ENCODE peak calls at places on chromosomes 4 and X, in five cellular contexts. I is AG04450, B is pancreas, Y is foreskin keratinocyte, Z is left ventricle myocardium inferior. R is an unnamed sample.

GRCh38 chr4:123037809-123038208 is 115.4 kb upstream of the NUDT6 start:
- DNase-seq in B (no peak), I (no peak), Z (no peak), Y (no peak), R (no peak)

GRCh38 chr4:149521611-149522010 is 294.0 kb downstream of the IQCM start:
- DNase-seq in Z (no peak), B (no peak), Y (no peak), I (no peak), R (no peak)

GRCh38 chrX:2691543-2692220 is 587 bp downstream of the CD99 start:
- DNase-seq in Z (peak; percentile 77), Y (no peak), B (no peak), I (no peak), R (peak; percentile 82)

GRCh38 chr4:105666693-105667092 is 41.8 kb downstream of the INTS12 start:
- DNase-seq in B (no peak), Y (no peak), Z (no peak), I (no peak), R (no peak)

GRCh38 chrX:11100281-11101035 is 10.7 kb upstream of the HCCS start:
- DNase-seq in Y (no peak), I (peak; percentile 52), B (no peak), Z (no peak), R (no peak)

GRCh38 chrX:2903366-2903765 is 25.8 kb downstream of the ARSD start:
- DNase-seq in I (no peak), Y (no peak), B (no peak), Z (no peak), R (no peak)

GRCh38 chr4:38764292-38764691 is 18.5 kb downstream of the TLR10 start:
- DNase-seq in Y (no peak), Z (no peak), I (no peak), B (no peak), R (no peak)

GRCh38 chrX:2828404-2829065 is at the start of gene GYG2:
- DNase-seq in B (peak; percentile 24), Y (no peak), Z (no peak), I (no peak), R (no peak)

GRCh38 chrX:2719774-2720447 is 28.8 kb downstream of the CD99 start:
- DNase-seq in B (no peak), Z (no peak), I (no peak), Y (no peak), R (no peak)

GRCh38 chr4:146183209-146183608 is 7.7 kb downstream of the LSM6 start:
- DNase-seq in Z (no peak), B (no peak), Y (no peak), I (no peak), R (no peak)

GRCh38 chrX:72128881-72129280 is 2.8 kb downstream of the RTL5 start:
- DNase-seq in B (no peak), Y (no peak), Z (no peak), I (no peak), R (no peak)

GRCh38 chrX:83516597-83516996 is 8.5 kb downstream of the POU3F4 start:
- DNase-seq in B (no peak), Z (no peak), I (no peak), Y (no peak), R (no peak)

GRCh38 chr4:78629991-78630541 is 78.5 kb downstream of the ANXA3 start:
- DNase-seq in Y (no peak), B (peak; percentile 26), Z (no peak), I (no peak), R (no peak)

GRCh38 chrX:150897371-150898319 is 823 bp downstream of the CD99L2 start:
- DNase-seq in I (no peak), Z (no peak), B (peak; percentile 24), Y (no peak), R (peak; percentile 63)

GRCh38 chr4:90515191-90515590 is 388.0 kb downstream of the CCSER1 start:
- DNase-seq in I (no peak), Y (peak; percentile 5), Z (no peak), B (no peak), R (no peak)

GRCh38 chr4:158809611-158810486 is 41.0 kb downstream of the FNIP2 start:
- DNase-seq in Y (peak; percentile 66), I (no peak), B (no peak), Z (no peak), R (no peak)

GRCh38 chrX:15909605-15910004 is 55.0 kb upstream of the AP1S2 start:
- DNase-seq in I (no peak), Y (no peak), Z (no peak), B (no peak), R (no peak)

GRCh38 chr4:180059216-180059881 is 2183.9 kb upstream of the TENM3 start:
- DNase-seq in I (no peak), B (no peak), Y (no peak), Z (no peak), R (peak; percentile 56)

GRCh38 chr4:101279377-101279871 is 67.9 kb downstream of the PPP3CA start:
- DNase-seq in Z (peak; percentile 36), I (peak; percentile 86), B (no peak), Y (no peak), R (no peak)

GRCh38 chrX:2965965-2966364 is 36.8 kb upstream of the ARSD start:
- DNase-seq in Y (no peak), B (no peak), I (no peak), Z (no peak), R (no peak)

GRCh38 chrX:115562492-115562872 is 1.5 kb downstream of the PLS3 start:
- DNase-seq in Y (no peak), B (no peak), I (no peak), Z (no peak), R (no peak)

DNA sequence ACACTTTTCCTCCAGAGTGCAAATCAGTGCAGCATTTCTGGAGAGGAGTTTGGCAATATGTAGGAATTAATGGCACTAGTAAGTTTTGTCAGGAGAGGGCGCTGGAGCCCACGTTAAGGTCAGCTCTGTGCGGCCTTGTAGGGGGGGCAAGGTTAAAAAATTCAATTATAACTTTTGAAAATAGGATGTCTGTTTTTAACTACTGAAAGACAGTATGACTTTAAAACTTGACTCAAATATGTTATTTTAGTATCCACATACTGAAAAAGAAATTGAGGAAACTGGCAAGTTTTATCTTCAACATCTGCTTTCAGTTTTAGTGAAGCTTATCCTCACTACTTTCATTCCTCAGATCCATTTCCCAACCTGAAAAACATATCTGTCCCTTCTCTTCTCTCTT is 30.9 kb upstream of the HSD17B13 start:
- DNase-seq in B (peak; percentile 39), Y (no peak), Z (no peak), I (peak; percentile 10), R (no peak)
- TF ChIP-seq CTCF in B (peak; percentile 34), Y (peak; percentile 74), Z (peak; percentile 66), I (peak; percentile 73), R (peak; percentile 53)

DNA sequence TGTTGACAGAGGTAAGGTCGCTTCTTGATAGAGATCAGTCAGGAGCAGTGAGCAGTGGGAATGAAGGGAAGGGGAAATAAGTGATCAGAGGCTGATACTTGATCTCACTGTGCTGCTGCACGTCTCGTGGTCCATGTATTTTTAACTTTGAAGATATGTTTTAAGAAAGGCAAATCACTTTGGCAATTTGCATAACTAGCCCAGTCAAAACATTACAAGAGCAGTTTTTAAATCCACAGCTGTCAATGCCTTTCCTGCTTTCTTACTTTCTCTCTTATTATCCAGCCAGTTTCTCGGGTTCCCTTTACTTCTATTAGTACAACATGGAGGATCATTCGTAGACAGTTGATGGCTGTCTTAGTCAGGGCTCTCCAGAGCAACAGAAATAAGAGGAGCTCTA is 472.8 kb downstream of the TMA16 start:
- DNase-seq in I (no peak), Y (no peak), B (no peak), Z (no peak), R (no peak)
- H3K27ac ChIP-seq in I (no peak overlapping the region), Y (no peak overlapping the region), B (no peak overlapping the region), Z (no peak overlapping the region), R (no peak overlapping the region)

DNA sequence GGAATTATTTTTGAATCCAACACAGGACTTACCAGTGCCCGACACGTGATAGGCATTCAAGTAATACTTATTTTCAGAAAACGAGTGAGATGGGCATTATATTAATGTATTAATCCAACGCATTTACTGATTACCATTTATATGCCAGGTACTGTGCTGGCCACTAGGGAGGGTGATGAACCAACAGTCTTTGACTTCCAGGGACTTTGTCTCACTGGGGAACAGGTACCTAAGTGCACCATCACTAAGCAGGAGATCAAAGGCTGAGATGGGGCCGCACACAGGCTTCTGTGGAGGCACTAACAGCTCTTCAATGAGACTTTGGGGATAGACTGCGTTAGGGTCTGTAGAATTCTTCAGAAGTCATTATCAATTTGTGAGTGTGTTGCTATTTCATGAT is 5.7 kb upstream of the TADA2B start:
- DNase-seq in Y (no peak), Z (no peak), I (no peak), B (no peak), R (no peak)
- TF ChIP-seq CTCF in Y (peak; percentile 38), Z (no peak), I (no peak), B (no peak), R (no peak)

GRCh38 chr4:15935504-15936392 is 2.8 kb downstream of the FGFBP1 start:
- DNase-seq in Z (no peak), I (no peak), Y (no peak), B (no peak), R (no peak)

GRCh38 chr4:15931451-15932210 is 6.9 kb downstream of the FGFBP1 start:
- DNase-seq in Z (no peak), I (no peak), Y (no peak), B (no peak), R (no peak)

GRCh38 chr4:15938182-15938581 is 358 bp downstream of the FGFBP1 start:
- DNase-seq in I (no peak), B (peak; percentile 52), Z (no peak), Y (peak; percentile 86), R (peak; percentile 82)

GRCh38 chr4:15936495-15936894 is 2.0 kb downstream of the FGFBP1 start:
- DNase-seq in Y (peak; percentile 63), B (no peak), Z (no peak), I (no peak), R (no peak)

GRCh38 chr4:15934259-15934658 is 4.3 kb downstream of the FGFBP1 start:
- DNase-seq in Y (peak; percentile 84), B (no peak), Z (no peak), I (no peak), R (no peak)
- H3K27ac ChIP-seq in Y (peak overlapping the region; percentile 89), B (no peak overlapping the region), Z (no peak overlapping the region), I (no peak overlapping the region), R (no peak overlapping the region)

GRCh38 chr4:18369561-18369960 is 348.0 kb upstream of the LCORL start:
- DNase-seq in I (no peak), B (no peak), Y (no peak), Z (no peak), R (no peak)

GRCh38 chr4:18366136-18366535 is 344.6 kb upstream of the LCORL start:
- DNase-seq in B (no peak), I (no peak), Z (no peak), Y (no peak), R (no peak)

GRCh38 chr4:18366762-18367358 is 345.3 kb upstream of the LCORL start:
- DNase-seq in I (no peak), Y (peak; percentile 17), Z (no peak), B (no peak), R (no peak)
- TF ChIP-seq CTCF in I (peak; percentile 42), Y (peak; percentile 71), Z (peak; percentile 53), B (peak; percentile 19), R (peak; percentile 43)

DNA sequence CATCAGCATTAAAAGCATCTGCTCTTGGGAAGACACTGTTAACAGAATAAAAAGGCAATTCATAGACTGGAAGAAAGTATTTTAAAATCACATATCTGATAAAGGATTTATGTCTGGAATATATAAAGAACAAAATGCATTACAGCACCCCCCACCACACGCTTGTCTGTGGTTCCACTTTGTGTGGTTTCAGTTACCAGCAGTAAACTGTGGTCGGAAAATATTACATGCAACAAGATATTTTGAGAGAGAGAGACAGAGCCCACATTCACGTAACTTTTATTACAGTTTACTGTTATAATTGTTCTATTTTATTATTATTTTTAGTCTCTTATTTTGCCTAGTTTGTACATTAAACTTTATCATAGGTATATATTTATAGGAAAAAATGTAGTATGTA is 21.2 kb upstream of the PDE6B start:
- DNase-seq in B (no peak), Z (no peak), Y (no peak), I (no peak), R (no peak)
- H3K27ac ChIP-seq in B (no peak overlapping the region), Z (no peak overlapping the region), Y (no peak overlapping the region), I (no peak overlapping the region), R (no peak overlapping the region)

R was measured in upper lobe of right lung.